ENCODE peak calls at places on chromosomes 13 and 19, in four cellular contexts. H, E, F and C are unnamed samples.
A peak's percentile ranks its signal among the peaks of the same experiment; 100 is the strongest.

GRCh38 chr13:45015300-45015699 is 26.0 kb downstream of the GPALPP1 start:
- DNase-seq in E (no peak), H (no peak), F (peak; percentile 28), C (no peak)

GRCh38 chr13:43785681-43786471 is 896 bp downstream of the ENOX1 start:
- DNase-seq in H (peak; percentile 73), E (peak; percentile 95), F (peak; percentile 62), C (peak; percentile 86)

GRCh38 chr19:44644391-44645016 is 794 bp downstream of the PVR start:
- DNase-seq in F (peak; percentile 54), E (no peak), H (peak; percentile 68), C (peak; percentile 23)

GRCh38 chr13:50711449-50711848 is 132.0 kb downstream of the DLEU7 start:
- DNase-seq in F (no peak), H (no peak), E (no peak), C (no peak)

GRCh38 chr13:26965976-26966375 is 205.4 kb upstream of the GPR12 start:
- DNase-seq in F (peak; percentile 84), E (no peak), H (no peak), C (no peak)

GRCh38 chr19:1172353-1173159 is 1.5 kb downstream of the SBNO2 start:
- DNase-seq in E (peak; percentile 92), F (peak; percentile 63), H (no peak), C (peak; percentile 76)

GRCh38 chr19:49427339-49427738 is 2.2 kb downstream of the GFY start:
- DNase-seq in E (no peak), H (no peak), F (no peak), C (no peak)

GRCh38 chr13:113834496-113835200 is 29.2 kb downstream of the GAS6 start:
- DNase-seq in F (no peak), E (peak; percentile 72), H (no peak), C (no peak)

GRCh38 chr19:45253396-45254027 is 2.4 kb downstream of the MARK4 start:
- DNase-seq in E (no peak), H (no peak), F (peak; percentile 39), C (peak; percentile 32)

GRCh38 chr19:3061214-3062161 is 807 bp downstream of the TLE5 start:
- DNase-seq in H (no peak), F (peak; percentile 42), E (peak; percentile 90), C (peak; percentile 60)

GRCh38 chr19:51681286-51681956 is 11.7 kb upstream of the SPACA6 start:
- DNase-seq in H (no peak), F (no peak), E (no peak), C (peak; percentile 58)

GRCh38 chr19:30112171-30112570 is 170.1 kb downstream of the URI1 start:
- DNase-seq in F (no peak), E (peak; percentile 43), H (no peak), C (no peak)

GRCh38 chr19:50708179-50708879 is 11.3 kb downstream of the SHANK1 start:
- DNase-seq in E (no peak), F (no peak), H (no peak), C (no peak)

GRCh38 chr13:40344270-40345148 is 321.9 kb downstream of the FOXO1 start:
- DNase-seq in F (peak; percentile 46), E (no peak), H (no peak), C (no peak)

GRCh38 chr19:51861870-51862622 is 25.7 kb downstream of the ZNF577 start:
- DNase-seq in F (no peak), H (no peak), E (no peak), C (no peak)

GRCh38 chr13:48585456-48585840 is 52.6 kb upstream of the RCBTB2 start:
- DNase-seq in H (no peak), E (no peak), F (peak; percentile 82), C (no peak)

GRCh38 chr19:55451163-55451521 is 8.0 kb upstream of the SHISA7 start:
- DNase-seq in H (no peak), F (no peak), E (no peak), C (no peak)

GRCh38 chr19:2302319-2303208 is 5.4 kb downstream of the LINGO3 start:
- DNase-seq in H (peak; percentile 71), F (peak; percentile 46), E (peak; percentile 82), C (peak; percentile 36)

DNA sequence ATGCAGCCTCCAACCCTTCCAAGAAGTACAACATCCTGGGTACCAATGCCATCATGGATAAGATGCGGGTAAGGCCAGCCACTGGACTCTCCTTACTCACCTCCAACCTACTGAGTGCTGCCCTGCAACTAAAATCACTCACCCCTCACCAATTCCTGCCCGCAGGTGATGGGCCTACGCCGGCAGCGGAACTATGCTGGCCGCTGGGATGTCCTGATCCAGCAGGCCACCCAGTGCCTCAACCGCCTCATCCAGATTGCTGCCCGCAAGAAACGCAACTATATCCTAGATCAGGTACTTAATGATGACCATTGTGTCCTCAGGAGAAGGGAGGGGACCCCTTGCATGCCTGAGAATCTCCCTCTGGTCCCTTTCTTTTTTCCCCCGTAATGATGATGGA is 15.6 kb upstream of the CCDC97 start:
- DNase-seq in H (no peak), F (no peak), E (no peak), C (no peak)
- H3K27ac ChIP-seq in H (no peak overlapping the region), F (no peak overlapping the region), E (no peak overlapping the region), C (peak overlapping the region; percentile 93)

GRCh38 chr19:32676895-32677359 is 1.3 kb downstream of the RGS9BP start:
- DNase-seq in E (peak; percentile 73), H (no peak), F (no peak), C (no peak)

GRCh38 chr19:32675720-32676185 is at the start of gene RGS9BP:
- DNase-seq in H (peak; percentile 66), E (peak; percentile 94), F (peak; percentile 45), C (peak; percentile 72)

GRCh38 chr19:32677657-32678056 is 2.0 kb downstream of the RGS9BP start:
- DNase-seq in E (no peak), H (peak; percentile 50), F (no peak), C (peak; percentile 29)

GRCh38 chr19:32674959-32675719 is at the start of gene ANKRD27:
- DNase-seq in F (peak; percentile 93), H (peak; percentile 97), E (peak; percentile 99), C (peak; percentile 98)

DNA sequence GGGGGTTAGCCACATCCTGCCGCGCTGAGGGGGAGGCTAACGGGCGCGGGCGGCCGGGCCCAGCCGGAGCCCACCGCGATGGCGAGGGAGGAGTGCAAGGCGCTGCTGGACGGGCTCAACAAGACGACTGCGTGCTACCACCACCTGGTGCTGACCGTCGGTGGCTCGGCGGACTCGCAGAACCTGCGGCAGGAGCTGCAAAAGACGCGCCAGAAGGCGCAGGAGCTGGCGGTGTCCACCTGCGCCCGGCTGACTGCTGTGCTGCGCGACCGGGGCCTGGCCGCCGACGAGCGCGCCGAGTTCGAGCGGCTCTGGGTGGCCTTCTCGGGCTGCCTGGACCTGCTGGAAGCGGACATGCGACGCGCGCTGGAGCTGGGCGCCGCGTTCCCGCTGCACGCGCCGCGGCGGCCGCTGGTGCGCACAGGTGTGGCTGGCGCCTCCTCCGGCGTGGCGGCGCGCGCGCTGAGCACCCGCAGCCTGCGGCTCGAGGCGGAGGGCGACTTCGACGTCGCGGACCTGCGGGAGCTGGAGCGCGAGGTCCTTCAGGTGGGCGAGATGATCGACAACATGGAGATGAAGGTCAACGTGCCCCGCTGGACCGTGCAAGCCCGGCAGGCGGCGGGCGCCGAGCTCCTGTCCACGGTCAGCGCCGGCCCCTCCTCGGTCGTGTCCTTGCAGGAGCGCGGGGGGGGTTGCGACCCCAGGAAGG is 692 bp downstream of the RGS9BP start:
- DNase-seq in F (no peak), E (peak; percentile 83), H (peak; percentile 50), C (no peak)
- H3K4me1 ChIP-seq in F (no peaks in the 10 kb centered on the region), E (peaks cover 17% of the 10 kb centered on the region), H (no peaks in the 10 kb centered on the region), C (peaks cover 8% of the 10 kb centered on the region)

DNA sequence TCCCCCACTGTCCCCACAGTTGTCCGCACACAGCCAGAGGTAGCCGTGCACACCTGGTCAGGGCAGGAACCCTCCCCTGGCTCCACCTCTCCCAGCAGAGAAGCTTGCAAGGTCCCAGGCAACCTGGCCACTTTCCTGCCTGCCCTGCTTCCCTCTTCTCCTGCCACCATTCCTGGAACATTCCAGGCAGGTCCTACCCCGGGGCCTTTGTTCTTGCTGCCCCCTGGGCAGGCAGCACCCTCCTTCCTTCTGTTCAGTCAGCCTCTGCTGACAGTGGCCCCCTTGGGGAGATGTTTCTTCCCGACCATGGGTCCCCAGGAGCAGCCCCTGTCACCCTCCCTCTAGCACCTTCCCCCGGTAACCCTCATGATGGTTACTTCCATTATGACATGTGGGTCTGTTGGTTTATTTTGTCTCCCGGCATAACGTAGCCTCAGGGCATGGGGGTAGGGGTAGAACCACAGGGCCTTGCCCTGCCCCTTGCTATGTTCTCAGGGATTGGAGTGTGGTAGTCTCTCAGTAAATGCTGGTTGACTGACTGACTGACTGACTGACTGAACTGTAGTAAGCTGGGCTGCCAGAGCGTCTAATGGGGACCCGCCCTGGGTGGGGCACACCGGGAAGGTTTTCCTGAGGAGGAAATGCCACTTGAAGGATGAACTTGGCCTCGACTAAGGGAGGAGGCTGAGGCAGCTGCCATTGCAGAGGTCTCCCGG is 10.8 kb downstream of the PAK4 start:
- DNase-seq in E (no peak), H (no peak), F (no peak), C (no peak)
- H3K27ac ChIP-seq in E (no peak overlapping the region), H (no peak overlapping the region), F (no peak overlapping the region), C (no peak overlapping the region)

GRCh38 chr13:24043590-24044350 is 116.8 kb upstream of the SPATA13 start:
- DNase-seq in E (no peak), H (no peak), F (peak; percentile 30), C (no peak)
- H3K4me1 ChIP-seq in E (peaks cover 10% of the 10 kb centered on the region), H (peaks cover 4% of the 10 kb centered on the region), F (peaks cover 6% of the 10 kb centered on the region), C (no peaks in the 10 kb centered on the region)